ENCODE peak calls at places on chromosomes 16 and 17, in nine cellular contexts. I, W, F, R, N, E, T, M and K are unnamed samples.

GRCh38 chr17:30519707-30520106 is 42.5 kb downstream of the GOSR1 start:
- DNase-seq in T (no peak), I (peak; percentile 94), R (no peak), E (no peak), W (no peak), M (no peak), F (peak; percentile 94), N (no peak), K (no peak)

GRCh38 chr17:48429638-48430586 is at the start of gene SKAP1:
- DNase-seq in I (no peak), N (peak; percentile 68), T (peak; percentile 79), W (no peak), F (no peak), M (no peak), R (peak; percentile 65), E (no peak), K (peak; percentile 78)

GRCh38 chr17:72614871-72615626 is 477.4 kb downstream of the SLC39A11 start:
- DNase-seq in W (no peak), M (no peak), R (no peak), E (peak; percentile 81), F (peak; percentile 59), T (peak; percentile 75), I (peak; percentile 47), N (peak; percentile 29), K (no peak)

GRCh38 chr16:777826-778225 is 10.4 kb downstream of the RPUSD1 start:
- DNase-seq in M (no peak), T (no peak), I (no peak), F (no peak), W (no peak), E (no peak), R (no peak), N (no peak), K (no peak)

GRCh38 chr16:51888021-51888420 is 658.9 kb downstream of the TOX3 start:
- DNase-seq in E (no peak), T (no peak), I (no peak), W (no peak), N (no peak), F (peak; percentile 13), M (no peak), R (no peak), K (no peak)

GRCh38 chr17:77555741-77556291 is 402.7 kb upstream of the TNRC6C start:
- DNase-seq in M (no peak), R (no peak), I (peak; percentile 20), W (no peak), F (peak; percentile 16), E (no peak), N (no peak), T (no peak), K (no peak)

GRCh38 chr16:59108374-59108773 is 374.3 kb upstream of the GOT2 start:
- DNase-seq in T (no peak), F (no peak), R (no peak), I (no peak), W (no peak), N (no peak), E (no peak), M (no peak), K (no peak)

GRCh38 chr16:88777801-88778415 is 7.1 kb downstream of the PIEZO1 start:
- DNase-seq in E (no peak), W (no peak), M (no peak), N (no peak), T (no peak), I (no peak), R (no peak), F (no peak), K (no peak)

GRCh38 chr17:66541461-66542182 is 239.2 kb downstream of the PRKCA start:
- DNase-seq in W (no peak), N (no peak), E (no peak), R (peak; percentile 35), F (no peak), I (peak; percentile 49), T (no peak), M (no peak), K (peak; percentile 50)

GRCh38 chr16:78524066-78524595 is 424.7 kb downstream of the WWOX start:
- DNase-seq in E (no peak), T (no peak), M (no peak), N (no peak), W (no peak), R (no peak), F (no peak), I (no peak), K (no peak)

GRCh38 chr16:10408824-10409381 is 23.0 kb downstream of the ATF7IP2 start:
- DNase-seq in N (no peak), F (peak; percentile 2), E (no peak), R (peak; percentile 18), T (no peak), I (peak; percentile 17), M (no peak), W (no peak), K (no peak)

GRCh38 chr17:17724307-17724921 is 43.2 kb downstream of the RAI1 start:
- DNase-seq in N (peak; percentile 66), T (no peak), W (no peak), I (peak; percentile 71), R (peak; percentile 52), F (no peak), E (no peak), M (no peak), K (peak; percentile 81)

GRCh38 chr16:88770459-88771293 is 14.3 kb downstream of the PIEZO1 start:
- DNase-seq in F (peak; percentile 54), M (no peak), E (no peak), N (peak; percentile 65), R (peak; percentile 78), I (peak; percentile 56), W (peak; percentile 66), T (peak; percentile 85), K (no peak)

GRCh38 chr16:69833791-69834282 is 71.7 kb downstream of the WWP2 start:
- DNase-seq in I (no peak), W (no peak), N (no peak), M (no peak), F (no peak), T (no peak), R (no peak), E (no peak), K (no peak)
- TF ChIP-seq CTCF in I (no peak), W (no peak), N (no peak), M (no peak), F (no peak), T (no peak), R (no peak), E (no peak), K (no peak)

GRCh38 chr17:75896360-75897075 is at the start of gene TRIM65:
- DNase-seq in I (peak; percentile 71), T (peak; percentile 91), N (peak; percentile 73), W (peak; percentile 88), E (peak; percentile 69), R (peak; percentile 85), F (peak; percentile 74), M (peak; percentile 94), K (peak; percentile 92)
- TF ChIP-seq CTCF in I (no peak), T (peak; percentile 26), N (no peak), W (peak; percentile 35), E (peak; percentile 59), R (peak; percentile 17), F (no peak), M (peak; percentile 58), K (peak; percentile 69)

DNA sequence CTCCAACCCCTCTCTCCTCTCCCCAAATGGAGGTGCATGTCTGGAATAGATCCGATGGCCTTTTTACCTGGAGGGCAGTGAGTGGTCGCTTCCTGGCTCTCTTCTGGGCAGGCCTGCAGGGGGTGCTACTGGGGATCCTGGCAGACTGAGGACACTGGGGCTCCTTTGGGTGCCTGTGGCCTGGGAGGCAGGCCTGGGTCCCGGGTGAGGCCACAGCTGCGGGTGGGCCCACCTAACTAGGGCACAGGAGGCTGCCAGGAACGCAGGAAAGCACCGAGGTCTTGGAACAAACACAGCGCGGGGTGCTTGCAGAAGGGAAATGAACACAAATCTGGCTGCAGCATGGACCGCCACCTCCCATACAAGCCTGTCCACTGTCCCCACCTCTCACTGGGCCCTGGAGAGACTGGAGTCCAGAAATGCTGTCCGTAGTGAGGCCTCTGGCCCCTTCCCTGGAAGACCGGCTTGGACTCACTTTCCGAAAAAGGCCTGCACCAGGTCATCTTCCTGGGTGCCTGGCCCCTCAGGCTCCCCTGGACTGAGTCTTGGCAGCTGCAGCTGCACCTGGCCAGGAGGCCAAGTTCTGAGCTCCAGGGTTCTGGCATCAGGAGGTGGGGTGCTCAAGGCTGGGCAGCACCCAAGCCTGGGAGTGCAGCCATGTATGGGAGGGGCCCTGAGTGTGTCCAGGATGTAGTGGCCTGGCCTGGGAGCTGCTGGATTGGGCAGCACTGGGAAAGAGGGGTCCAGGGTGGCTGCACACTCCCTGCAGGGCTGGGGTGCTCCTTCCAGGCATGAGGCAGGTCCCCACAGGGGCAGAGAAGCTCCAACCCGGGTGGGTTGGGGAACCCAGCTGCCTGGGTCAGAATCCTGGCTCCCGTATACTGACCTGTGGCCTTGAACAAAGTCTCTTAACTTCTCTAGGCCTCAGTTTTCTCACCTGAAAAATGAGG is 195.1 kb downstream of the IRF8 start:
- DNase-seq in W (no peak), M (no peak), N (no peak), R (no peak), E (no peak), I (no peak), T (no peak), F (no peak), K (no peak)
- TF ChIP-seq CTCF in W (no peak), M (no peak), N (no peak), R (no peak), E (no peak), I (no peak), T (no peak), F (no peak), K (no peak)

DNA sequence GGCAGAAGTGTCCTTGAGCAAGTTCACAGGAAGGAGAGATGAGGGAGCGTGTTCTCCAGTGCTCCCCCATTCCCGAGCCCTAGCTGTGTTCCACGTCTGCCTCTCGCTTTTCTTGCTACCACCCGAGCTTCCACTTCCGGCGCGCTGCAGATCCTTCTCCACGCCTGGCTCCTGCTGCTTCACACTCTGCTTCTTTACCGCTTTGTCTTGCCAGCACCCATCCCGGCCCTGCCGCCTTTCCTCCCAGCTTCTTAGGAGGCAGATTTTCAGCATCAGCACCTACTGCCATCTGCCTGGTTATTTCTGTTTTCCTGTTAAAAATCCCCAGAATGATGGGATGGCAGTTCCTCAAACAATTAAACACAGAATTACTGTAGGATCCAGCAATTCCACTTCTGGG is 64.7 kb downstream of the ELAC2 start:
- DNase-seq in W (no peak), I (no peak), M (no peak), T (no peak), F (no peak), E (no peak), N (no peak), R (no peak), K (no peak)
- TF ChIP-seq CTCF in W (no peak), I (no peak), M (no peak), T (no peak), F (no peak), E (no peak), N (no peak), R (no peak), K (no peak)